ENCODE peak calls at places on chromosomes 7 and 10, in five cellular contexts. Q, A, E, Z and W are unnamed samples.

GRCh38 chr10:43040482-43041256 is 36.2 kb upstream of the RET start:
- DNase-seq in Z (no peak), Q (no peak), E (no peak), A (no peak), W (no peak)

GRCh38 chr7:102044984-102045673 is 227.7 kb downstream of the CUX1 start:
- DNase-seq in Q (peak; percentile 7), Z (peak; percentile 20), E (no peak), A (no peak), W (no peak)

GRCh38 chr10:118405933-118406332 is 63.8 kb upstream of the FAM204A start:
- DNase-seq in E (no peak), Q (no peak), Z (no peak), A (no peak), W (no peak)

GRCh38 chr7:113891828-113892227 is 27.0 kb downstream of the PPP1R3A start:
- DNase-seq in E (no peak), Z (no peak), Q (no peak), A (no peak), W (no peak)

GRCh38 chr10:4183761-4184261 is 398.8 kb upstream of the KLF6 start:
- DNase-seq in Z (no peak), Q (no peak), A (no peak), E (no peak), W (no peak)

GRCh38 chr7:69147631-69148030 is 450.6 kb upstream of the AUTS2 start:
- DNase-seq in Q (no peak), A (no peak), E (no peak), Z (no peak), W (no peak)

GRCh38 chr10:38094923-38095574 is 912 bp downstream of the ZNF37A start:
- DNase-seq in A (no peak), Q (no peak), Z (no peak), E (no peak), W (no peak)

GRCh38 chr7:94239661-94240234 is 154.9 kb upstream of the COL1A2 start:
- DNase-seq in A (no peak), Z (no peak), E (no peak), Q (no peak), W (no peak)

GRCh38 chr7:16918288-16918895 is 36.6 kb upstream of the AGR3 start:
- DNase-seq in Z (no peak), E (no peak), A (no peak), Q (peak; percentile 33), W (no peak)

GRCh38 chr10:48564466-48565150 is 40.3 kb downstream of the ARHGAP22 start:
- DNase-seq in Z (no peak), A (no peak), E (no peak), Q (no peak), W (no peak)

GRCh38 chr10:114437456-114438292 is 33.4 kb upstream of the AFAP1L2 start:
- DNase-seq in Z (no peak), E (no peak), Q (no peak), A (no peak), W (no peak)

GRCh38 chr7:92644406-92645113 is 54.4 kb upstream of the FAM133B start:
- DNase-seq in E (no peak), A (no peak), Z (no peak), Q (no peak), W (no peak)

GRCh38 chr10:124598773-124599587 is 137.4 kb downstream of the LHPP start:
- DNase-seq in Q (no peak), E (no peak), Z (no peak), A (peak; percentile 47), W (no peak)

GRCh38 chr7:73870041-73870492 is 9.1 kb downstream of the TMEM270 start:
- DNase-seq in A (no peak), E (no peak), Z (no peak), Q (no peak), W (no peak)

GRCh38 chr10:92240289-92241157 is 50.4 kb downstream of the CPEB3 start:
- DNase-seq in E (peak; percentile 53), Z (peak; percentile 35), Q (no peak), A (peak; percentile 75), W (no peak)

GRCh38 chr7:134434701-134435100 is 24.2 kb downstream of the AKR1B1 start:
- DNase-seq in A (no peak), Z (no peak), E (no peak), Q (no peak), W (no peak)

GRCh38 chr7:79489371-79489770 is 35.9 kb upstream of the MAGI2 start:
- DNase-seq in Z (no peak), A (no peak), Q (no peak), E (no peak), W (no peak)

GRCh38 chr7:27808626-27809025 is 68.7 kb downstream of the TAX1BP1 start:
- DNase-seq in Q (no peak), E (no peak), A (no peak), Z (no peak), W (no peak)

GRCh38 chr7:148914208-148914777 is 30.2 kb upstream of the EZH2 start:
- DNase-seq in E (no peak), A (no peak), Q (peak; percentile 71), Z (no peak), W (peak; percentile 48)

GRCh38 chr10:126011995-126012394 is 115.6 kb downstream of the FANK1 start:
- DNase-seq in Z (no peak), E (no peak), A (no peak), Q (no peak), W (no peak)

GRCh38 chr10:35916791-35917190 is 274.7 kb upstream of the FZD8 start:
- DNase-seq in Z (no peak), E (no peak), Q (no peak), A (no peak), W (no peak)

GRCh38 chr7:131908719-131909118 is 352.3 kb upstream of the PODXL start:
- DNase-seq in E (no peak), Z (no peak), A (no peak), Q (no peak), W (no peak)

GRCh38 chr10:22324413-22324812 is 3.5 kb downstream of the BMI1 start:
- DNase-seq in A (no peak), Q (no peak), E (no peak), Z (no peak), W (no peak)

GRCh38 chr10:31346953-31347352 is 27.9 kb downstream of the ZEB1 start:
- DNase-seq in E (no peak), A (no peak), Z (no peak), Q (no peak), W (no peak)

GRCh38 chr7:80288175-80289122 is 153.8 kb downstream of the GNAI1 start:
- DNase-seq in E (no peak), A (no peak), Z (no peak), Q (no peak), W (no peak)

GRCh38 chr10:4527281-4527960 is 298.6 kb upstream of the AKR1E2 start:
- DNase-seq in E (no peak), Z (no peak), A (no peak), Q (no peak), W (no peak)

GRCh38 chr10:89235073-89235798 is 16.3 kb downstream of the LIPA start:
- DNase-seq in E (no peak), A (no peak), Z (peak; percentile 42), Q (no peak), W (no peak)

GRCh38 chr7:132548489-132549078 is 27.7 kb downstream of the PLXNA4 start:
- DNase-seq in E (no peak), A (no peak), Q (no peak), Z (no peak), W (no peak)

GRCh38 chr7:128052404-128052803 is 21.2 kb upstream of the LRRC4 start:
- DNase-seq in E (no peak), A (no peak), Q (no peak), Z (no peak), W (no peak)

GRCh38 chr7:23346316-23346715 is 47.2 kb downstream of the MALSU1 start:
- DNase-seq in E (no peak), A (no peak), Q (no peak), Z (no peak), W (no peak)

GRCh38 chr10:4498763-4499251 is 327.2 kb upstream of the AKR1E2 start:
- DNase-seq in E (no peak), A (no peak), Z (no peak), Q (no peak), W (no peak)

GRCh38 chr7:28128608-28129007 is 52.0 kb downstream of the JAZF1 start:
- DNase-seq in Z (no peak), Q (no peak), E (no peak), A (no peak), W (no peak)

DNA sequence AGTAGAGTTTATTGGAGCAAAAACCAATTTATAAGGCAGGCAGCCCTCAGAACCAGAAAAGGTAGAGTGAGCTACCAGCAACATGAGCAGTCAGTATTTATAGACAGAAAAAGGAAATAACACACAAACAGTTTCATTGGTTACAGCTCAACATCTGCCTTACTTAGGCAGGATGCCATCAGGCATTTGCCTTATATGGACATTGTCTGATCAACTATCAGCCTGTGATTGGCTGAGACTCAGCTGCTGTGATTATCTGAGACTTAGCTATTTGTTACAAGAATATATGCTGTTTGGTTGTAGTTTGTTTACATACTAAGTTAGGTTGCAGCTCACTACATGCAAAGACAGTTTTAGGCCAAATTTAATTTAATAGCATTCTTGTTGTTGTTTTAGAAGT is 60.4 kb upstream of the CDK1 start:
- DNase-seq in E (no peak), Z (no peak), A (no peak), Q (no peak), W (no peak)
- TF ChIP-seq POLR2A in E (no peak), Z (no peak), A (no peak), Q (no peak), W (no peak)

DNA sequence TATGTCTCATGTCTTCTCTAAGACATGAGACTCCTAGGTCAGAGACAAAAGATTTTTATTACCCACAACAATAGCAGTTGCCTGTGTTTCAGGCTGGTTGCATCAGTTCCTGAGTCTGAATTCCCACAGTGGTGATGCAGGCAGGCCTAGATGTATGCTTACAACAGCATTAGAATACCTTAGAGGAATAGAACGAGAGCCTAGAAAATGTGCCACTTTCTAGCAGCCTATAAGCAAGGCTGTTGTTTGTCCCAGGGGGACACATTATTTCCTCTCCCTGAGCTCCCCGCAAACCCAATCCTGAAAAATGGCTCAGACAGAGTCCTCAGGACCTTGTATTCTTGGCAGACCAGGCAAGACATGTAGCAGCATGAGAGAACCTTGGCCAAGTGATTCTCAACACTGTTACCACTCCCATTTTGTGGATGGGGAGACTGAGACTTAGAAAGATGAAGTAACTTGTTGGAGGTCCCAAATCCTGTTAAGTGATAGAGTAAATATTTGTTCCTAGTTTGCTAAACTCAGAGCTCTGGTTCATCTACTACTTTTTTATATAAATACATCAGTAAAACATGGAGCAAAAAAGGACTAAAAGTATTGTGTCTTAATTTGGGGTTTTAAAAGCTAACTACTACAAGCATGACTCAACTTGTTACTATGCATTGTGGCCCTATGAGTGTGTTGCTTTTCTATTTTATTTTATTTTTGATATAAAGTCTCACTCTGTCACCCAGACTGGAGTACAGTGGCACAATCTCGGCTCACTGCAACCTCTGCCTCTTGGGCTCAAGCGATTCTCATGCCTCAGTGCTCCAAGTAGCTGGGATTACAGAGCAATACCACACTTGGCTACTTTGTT is 14.2 kb downstream of the VTI1A start:
- DNase-seq in Z (no peak), A (no peak), E (no peak), Q (peak; percentile 83), W (no peak)
- H3K27ac ChIP-seq in Z (no peak overlapping the region), A (no peak overlapping the region), E (no peak overlapping the region), Q (no peak overlapping the region), W (no peak overlapping the region)

DNA sequence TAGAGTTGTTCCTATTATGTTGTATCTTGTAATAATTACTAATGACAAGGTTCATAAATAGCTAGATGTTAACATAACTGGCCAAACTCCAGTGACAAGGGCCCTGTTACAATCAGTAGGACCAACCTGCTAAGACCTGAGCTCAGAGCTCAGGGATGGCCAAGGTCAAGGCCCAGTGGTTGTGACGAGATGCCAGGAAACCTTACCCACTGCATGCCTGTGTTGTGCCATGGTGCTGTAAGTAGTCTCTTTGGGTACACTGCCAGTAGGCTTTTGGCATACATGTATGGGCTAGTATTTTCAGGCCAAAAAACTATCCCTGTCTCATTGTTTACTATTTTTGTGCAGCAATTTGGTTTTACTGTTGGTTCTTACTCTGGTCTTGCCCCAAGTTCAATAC is 7.9 kb upstream of the IDI2 start:
- DNase-seq in Z (no peak), A (no peak), Q (no peak), E (no peak), W (no peak)
- TF ChIP-seq POLR2AphosphoS5 in Z (no peak), A (no peak), Q (no peak), E (no peak), W (no peak)

GRCh38 chr10:44828515-44829142 is 82.5 kb upstream of the TMEM72 start:
- DNase-seq in E (no peak), A (no peak), Z (no peak), Q (no peak), W (no peak)
- TF ChIP-seq POLR2A in E (no peak), A (no peak), Z (no peak), Q (no peak), W (no peak)